ENCODE peak calls at places on chromosomes 1 and 21, in four cellular contexts. W, D, Z and B are unnamed samples.
A peak's percentile ranks its signal among the peaks of the same experiment; 100 is the strongest.

GRCh38 chr1:161792740-161793139 is 26.6 kb downstream of the ATF6 start:
- DNase-seq in Z (no peak), D (no peak), W (no peak), B (no peak)

GRCh38 chr1:117572546-117572945 is 33.3 kb upstream of the TENT5C start:
- DNase-seq in D (no peak), W (peak; percentile 60), Z (no peak), B (no peak)

GRCh38 chr1:205537386-205538018 is 33.0 kb downstream of the CDK18 start:
- DNase-seq in D (no peak), W (no peak), Z (no peak), B (no peak)

GRCh38 chr1:85374160-85374559 is 90.8 kb downstream of the DDAH1 start:
- DNase-seq in W (no peak), D (peak; percentile 30), Z (no peak), B (no peak)

GRCh38 chr1:119729044-119729443 is 17.3 kb downstream of the PHGDH start:
- DNase-seq in W (no peak), Z (no peak), D (no peak), B (no peak)

GRCh38 chr1:196467230-196467629 is 141.0 kb downstream of the KCNT2 start:
- DNase-seq in D (no peak), W (no peak), Z (no peak), B (no peak)

GRCh38 chr1:206493279-206493678 is 14.1 kb upstream of the RASSF5 start:
- DNase-seq in D (no peak), W (no peak), Z (no peak), B (no peak)

GRCh38 chr1:202752799-202753198 is 42.5 kb upstream of the SYT2 start:
- DNase-seq in W (no peak), D (no peak), Z (no peak), B (no peak)

GRCh38 chr21:34537838-34538237 is 25.8 kb upstream of the KCNE1 start:
- DNase-seq in W (no peak), Z (no peak), D (no peak), B (no peak)

GRCh38 chr1:202023033-202023433 is 12.6 kb downstream of the ELF3 start:
- DNase-seq in Z (no peak), D (no peak), W (peak; percentile 79), B (no peak)

GRCh38 chr1:239854956-239855355 is 236.7 kb upstream of the FMN2 start:
- DNase-seq in W (no peak), Z (no peak), D (no peak), B (no peak)

GRCh38 chr1:22712502-22713271 is 2.0 kb downstream of the EPHB2 start:
- DNase-seq in D (no peak), Z (no peak), W (no peak), B (no peak)

GRCh38 chr1:10704383-10704882 is 92.0 kb downstream of the CASZ1 start:
- DNase-seq in D (no peak), W (no peak), Z (no peak), B (no peak)
- H3K27me3 ChIP-seq in D (no peaks in the 10 kb centered on the region), W (no peaks in the 10 kb centered on the region), Z (no peaks in the 10 kb centered on the region), B (no peaks in the 10 kb centered on the region)

DNA sequence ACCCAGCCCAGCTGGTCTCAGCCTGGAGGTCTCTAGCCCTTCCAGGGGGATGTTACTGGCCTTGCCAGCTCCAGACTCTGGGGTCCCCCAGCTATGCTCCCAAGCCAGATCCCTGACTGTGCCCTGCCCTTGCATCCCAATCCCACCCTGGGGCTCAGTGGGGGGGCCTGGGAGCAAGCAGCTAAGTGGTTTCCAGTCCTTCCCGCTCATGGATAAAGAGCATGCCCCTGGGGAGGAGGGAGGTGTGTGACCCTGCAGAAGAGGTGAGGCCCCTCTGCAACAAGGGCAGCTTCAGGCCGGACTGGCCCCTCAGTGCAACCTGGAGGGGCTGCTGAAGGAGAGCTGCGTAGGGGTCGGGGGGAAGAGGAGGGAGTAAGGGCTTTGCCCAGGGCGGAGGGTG is 2.8 kb downstream of the OBSCN start:
- DNase-seq in Z (no peak), D (no peak), W (no peak), B (no peak)
- H3K27ac ChIP-seq in Z (no peak overlapping the region), D (peak overlapping the region; percentile 99), W (no peak overlapping the region), B (peak overlapping the region; percentile 96)

GRCh38 chr1:6127587-6128163 is 52.4 kb downstream of the CHD5 start:
- DNase-seq in Z (peak; percentile 91), W (peak; percentile 89), D (peak; percentile 21), B (peak; percentile 61)

GRCh38 chr1:6125366-6125765 is 54.8 kb downstream of the CHD5 start:
- DNase-seq in Z (peak; percentile 65), D (no peak), W (peak; percentile 24), B (peak; percentile 4)

GRCh38 chr1:6124746-6125365 is 55.3 kb downstream of the CHD5 start:
- DNase-seq in Z (peak; percentile 66), D (no peak), W (peak; percentile 36), B (peak; percentile 2)

GRCh38 chr1:6126028-6126427 is 54.1 kb downstream of the CHD5 start:
- DNase-seq in W (peak; percentile 25), Z (peak; percentile 64), D (no peak), B (peak; percentile 2)

DNA sequence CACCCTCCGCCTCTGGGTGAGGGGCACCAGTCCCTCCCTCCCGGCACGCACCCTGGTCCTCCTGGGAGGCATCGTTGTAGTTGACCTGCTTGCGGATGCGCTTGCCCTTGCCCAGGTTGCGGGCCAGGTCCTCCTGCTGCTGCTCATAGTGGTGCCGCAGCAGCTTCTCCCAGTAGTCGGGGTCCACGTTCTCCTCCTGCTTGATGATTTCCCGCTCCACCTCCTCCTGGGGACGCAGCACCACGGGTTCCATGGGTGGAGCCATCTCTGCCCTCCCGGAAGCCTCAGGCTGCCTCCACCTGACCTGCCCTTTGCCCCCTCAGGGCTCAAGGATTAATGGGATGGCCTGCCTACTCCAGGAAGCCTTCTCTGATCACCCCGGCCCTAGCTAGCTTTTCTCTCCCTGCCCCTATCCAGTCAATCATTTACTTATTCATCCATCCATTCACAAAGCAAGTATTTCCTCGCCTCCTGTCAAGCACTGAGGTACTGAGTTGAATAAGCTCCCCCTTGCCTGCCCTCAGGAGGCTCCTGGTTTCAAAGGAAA is 53.5 kb downstream of the CHD5 start:
- DNase-seq in W (peak; percentile 29), D (no peak), Z (peak; percentile 70), B (peak; percentile 3)
- H3K4me1 ChIP-seq in W (peaks cover 8% of the 10 kb centered on the region), D (no peaks in the 10 kb centered on the region), Z (no peaks in the 10 kb centered on the region), B (peaks cover 6% of the 10 kb centered on the region)

GRCh38 chr1:44411861-44412260 is 6.8 kb downstream of the RNF220 start:
- DNase-seq in Z (no peak), D (no peak), W (no peak), B (no peak)
- H3K27me3 ChIP-seq in Z (peaks cover 3% of the 10 kb centered on the region), D (peaks cover 96% of the 10 kb centered on the region), W (peaks cover 98% of the 10 kb centered on the region), B (peaks cover 98% of the 10 kb centered on the region)

GRCh38 chr1:8669608-8670335 is 147.7 kb downstream of the RERE start:
- DNase-seq in W (no peak), Z (no peak), D (no peak), B (no peak)
- H3K27ac ChIP-seq in W (no peak overlapping the region), Z (no peak overlapping the region), D (peak overlapping the region; percentile 62), B (no peak overlapping the region)

DNA sequence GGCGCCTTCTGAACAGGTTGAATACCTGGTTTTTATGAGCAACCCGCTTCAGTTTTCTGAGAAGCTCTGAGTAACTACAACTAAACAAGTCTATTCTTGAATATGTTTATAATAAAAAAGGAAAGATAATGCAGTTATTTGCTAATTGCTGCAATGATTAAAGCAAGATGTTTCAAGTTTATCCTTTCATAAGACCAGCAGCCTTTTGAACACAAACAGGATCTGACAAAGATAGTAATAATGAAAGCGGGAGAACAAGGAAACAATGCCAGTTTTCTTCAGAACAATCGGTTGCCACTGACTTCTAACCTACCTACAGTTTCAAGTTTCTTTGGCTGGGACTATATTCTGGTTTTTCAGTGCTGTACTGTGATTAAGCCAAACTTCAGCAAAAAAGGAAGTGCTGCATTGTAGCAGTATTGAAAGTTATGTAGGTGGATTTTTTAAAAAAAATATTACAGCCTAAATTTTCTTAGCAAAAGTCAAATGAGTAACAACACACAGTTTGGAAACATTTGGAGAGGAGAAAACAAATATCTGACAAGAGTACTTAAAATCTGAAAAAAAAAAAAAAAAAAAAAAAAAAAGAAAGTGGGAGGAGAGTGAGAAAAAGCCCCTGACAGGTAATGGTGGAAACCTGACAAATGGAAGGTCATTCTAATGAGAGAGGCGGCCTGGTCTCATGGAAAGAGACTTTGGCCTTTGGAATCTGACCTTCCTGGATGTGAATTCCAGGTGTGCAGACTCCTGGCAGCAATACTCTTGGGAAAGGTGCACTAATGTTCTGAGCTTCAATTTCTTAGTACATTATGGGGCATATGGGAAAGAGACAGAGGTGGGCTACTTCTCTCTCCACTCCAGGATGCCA is 11.4 kb downstream of the KCNJ15 start:
- DNase-seq in D (no peak), W (no peak), Z (no peak), B (no peak)
- H3K4me1 ChIP-seq in D (no peaks in the 10 kb centered on the region), W (peaks cover 57% of the 10 kb centered on the region), Z (peaks cover 8% of the 10 kb centered on the region), B (no peaks in the 10 kb centered on the region)

GRCh38 chr21:33140288-33140687 is 70.3 kb downstream of the OLIG1 start:
- DNase-seq in Z (no peak), D (no peak), W (no peak), B (no peak)
- H3K27me3 ChIP-seq in Z (no peaks in the 10 kb centered on the region), D (no peaks in the 10 kb centered on the region), W (peaks cover 16% of the 10 kb centered on the region), B (peaks cover 12% of the 10 kb centered on the region)

GRCh38 chr1:172279951-172280350 is 140.5 kb upstream of the C1orf105 start:
- DNase-seq in W (no peak), Z (no peak), D (no peak), B (no peak)

GRCh38 chr1:172276120-172276818 is 144.2 kb upstream of the C1orf105 start:
- DNase-seq in W (no peak), Z (no peak), D (no peak), B (no peak)

GRCh38 chr1:172278478-172278877 is 142.0 kb upstream of the C1orf105 start:
- DNase-seq in Z (no peak), W (no peak), D (no peak), B (no peak)

GRCh38 chr1:172277277-172277676 is 143.2 kb upstream of the C1orf105 start:
- DNase-seq in Z (no peak), D (no peak), W (no peak), B (no peak)

DNA sequence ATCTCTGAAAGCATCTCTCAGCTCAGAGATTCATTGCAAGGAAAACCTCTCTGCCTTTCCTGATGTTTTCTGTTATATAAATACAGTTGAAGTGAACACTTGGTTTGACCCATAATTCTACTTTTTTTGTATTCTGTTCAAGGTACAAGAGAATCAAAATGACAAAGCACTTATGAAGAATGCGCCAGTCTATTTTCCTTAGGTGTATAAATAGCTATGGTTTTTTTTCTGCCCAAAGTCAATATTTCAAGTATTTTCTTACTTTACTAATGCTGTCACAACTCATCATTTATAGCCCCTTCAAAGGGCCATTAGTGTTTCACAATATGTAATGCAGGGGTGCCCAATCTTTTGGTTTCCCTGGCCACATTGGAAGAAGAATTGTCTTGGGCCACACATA is 142.5 kb upstream of the C1orf105 start:
- DNase-seq in Z (no peak), D (no peak), W (no peak), B (no peak)
- H3K27ac ChIP-seq in Z (no peak overlapping the region), D (no peak overlapping the region), W (no peak overlapping the region), B (no peak overlapping the region)

GRCh38 chr1:221858758-221859157 is 116.9 kb upstream of the DUSP10 start:
- DNase-seq in Z (no peak), W (no peak), D (no peak), B (no peak)

GRCh38 chr1:221851341-221851740 is 109.5 kb upstream of the DUSP10 start:
- DNase-seq in Z (no peak), D (no peak), W (no peak), B (no peak)

GRCh38 chr1:221855156-221855555 is 113.3 kb upstream of the DUSP10 start:
- DNase-seq in Z (no peak), W (no peak), D (no peak), B (no peak)

GRCh38 chr1:221850788-221851187 is 108.9 kb upstream of the DUSP10 start:
- DNase-seq in Z (no peak), D (no peak), W (no peak), B (no peak)

GRCh38 chr1:221856188-221857093 is 114.6 kb upstream of the DUSP10 start:
- DNase-seq in Z (no peak), W (no peak), D (no peak), B (no peak)
- H3K4me1 ChIP-seq in Z (no peaks in the 10 kb centered on the region), W (no peaks in the 10 kb centered on the region), D (no peaks in the 10 kb centered on the region), B (no peaks in the 10 kb centered on the region)